ENCODE peak calls at places on chromosomes 1 and 21, in nine cellular contexts. One of them, this sample, is unnamed. For H3K27me3, the result is how much of the 10 kb centered on the place peaks cover.

GRCh38 chr1:76279387-76279748 is 204.8 kb downstream of the ST6GALNAC3 start:
- DNase-seq in kidney epithelial cell: no peak
- DNase-seq in ovary: no peak
- DNase-seq in tibial nerve: no peak
- DNase-seq in CD4-positive, alpha-beta memory T cell: no peak
- DNase-seq in GM06990: no peak
- DNase-seq in lung: no peak
- DNase-seq in uterus: no peak
- DNase-seq in BE2C: peak
- DNase-seq in this sample: no peak

GRCh38 chr1:43143441-43143888 is 28.6 kb downstream of the EBNA1BP2 start:
- DNase-seq in CD4-positive, alpha-beta memory T cell: no peak
- DNase-seq in kidney epithelial cell: no peak
- DNase-seq in BE2C: peak
- DNase-seq in ovary: no peak
- DNase-seq in uterus: no peak
- DNase-seq in lung: no peak
- DNase-seq in GM06990: no peak
- DNase-seq in tibial nerve: no peak
- DNase-seq in this sample: no peak

GRCh38 chr21:41726970-41727783 is 39.7 kb downstream of the RIPK4 start:
- DNase-seq in kidney epithelial cell: no peak
- DNase-seq in GM06990: no peak
- DNase-seq in ovary: no peak
- DNase-seq in lung: no peak
- DNase-seq in tibial nerve: peak
- DNase-seq in uterus: peak
- DNase-seq in BE2C: no peak
- DNase-seq in CD4-positive, alpha-beta memory T cell: no peak
- DNase-seq in this sample: peak

GRCh38 chr1:204528241-204528640 is 12.0 kb downstream of the MDM4 start:
- DNase-seq in tibial nerve: no peak
- DNase-seq in kidney epithelial cell: no peak
- DNase-seq in CD4-positive, alpha-beta memory T cell: no peak
- DNase-seq in uterus: no peak
- DNase-seq in BE2C: no peak
- DNase-seq in ovary: no peak
- DNase-seq in GM06990: no peak
- DNase-seq in lung: no peak
- DNase-seq in this sample: no peak

GRCh38 chr1:150234647-150235435 is 1.1 kb downstream of the ANP32E start:
- DNase-seq in kidney epithelial cell: no peak
- DNase-seq in ovary: peak
- DNase-seq in BE2C: peak
- DNase-seq in uterus: peak
- DNase-seq in CD4-positive, alpha-beta memory T cell: peak
- DNase-seq in GM06990: peak
- DNase-seq in lung: peak
- DNase-seq in tibial nerve: peak
- DNase-seq in this sample: peak

GRCh38 chr1:9028921-9029715 is 2.9 kb upstream of the SLC2A7 start:
- DNase-seq in tibial nerve: no peak
- DNase-seq in uterus: no peak
- DNase-seq in GM06990: no peak
- DNase-seq in kidney epithelial cell: no peak
- DNase-seq in ovary: no peak
- DNase-seq in lung: no peak
- DNase-seq in CD4-positive, alpha-beta memory T cell: no peak
- DNase-seq in BE2C: no peak
- DNase-seq in this sample: no peak

GRCh38 chr1:228854907-228855306 is 119.6 kb downstream of the RHOU start:
- DNase-seq in kidney epithelial cell: no peak
- DNase-seq in lung: no peak
- DNase-seq in tibial nerve: no peak
- DNase-seq in ovary: no peak
- DNase-seq in CD4-positive, alpha-beta memory T cell: no peak
- DNase-seq in uterus: no peak
- DNase-seq in BE2C: no peak
- DNase-seq in GM06990: no peak
- DNase-seq in this sample: no peak

GRCh38 chr1:11568687-11569086 is 85.5 kb downstream of the FBXO2 start:
- DNase-seq in tibial nerve: no peak
- DNase-seq in BE2C: no peak
- DNase-seq in lung: no peak
- DNase-seq in kidney epithelial cell: peak
- DNase-seq in uterus: no peak
- DNase-seq in GM06990: no peak
- DNase-seq in ovary: no peak
- DNase-seq in CD4-positive, alpha-beta memory T cell: no peak
- DNase-seq in this sample: no peak

GRCh38 chr1:9716404-9717192 is 65.1 kb downstream of the PIK3CD start:
- DNase-seq in ovary: peak
- DNase-seq in kidney epithelial cell: no peak
- DNase-seq in tibial nerve: no peak
- DNase-seq in BE2C: no peak
- DNase-seq in GM06990: no peak
- DNase-seq in lung: no peak
- DNase-seq in CD4-positive, alpha-beta memory T cell: no peak
- DNase-seq in uterus: no peak
- DNase-seq in this sample: no peak

GRCh38 chr1:219587817-219588561 is 24.9 kb downstream of the ZC3H11B start:
- DNase-seq in kidney epithelial cell: no peak
- DNase-seq in BE2C: peak
- DNase-seq in uterus: no peak
- DNase-seq in ovary: no peak
- DNase-seq in lung: no peak
- DNase-seq in tibial nerve: no peak
- DNase-seq in CD4-positive, alpha-beta memory T cell: no peak
- DNase-seq in GM06990: no peak
- DNase-seq in this sample: no peak

GRCh38 chr1:99557556-99558256 is 88.2 kb upstream of the PALMD start:
- DNase-seq in ovary: no peak
- DNase-seq in uterus: no peak
- DNase-seq in BE2C: no peak
- DNase-seq in kidney epithelial cell: peak
- DNase-seq in lung: no peak
- DNase-seq in tibial nerve: no peak
- DNase-seq in CD4-positive, alpha-beta memory T cell: no peak
- DNase-seq in GM06990: no peak
- DNase-seq in this sample: no peak

GRCh38 chr1:41368384-41368783 is 7.2 kb downstream of the FOXO6 start:
- DNase-seq in GM06990: no peak
- DNase-seq in kidney epithelial cell: no peak
- DNase-seq in lung: no peak
- DNase-seq in CD4-positive, alpha-beta memory T cell: no peak
- DNase-seq in tibial nerve: no peak
- DNase-seq in BE2C: no peak
- DNase-seq in uterus: no peak
- DNase-seq in ovary: peak
- DNase-seq in this sample: no peak
- H3K27me3 ChIP-seq in GM06990: under half
- H3K27me3 ChIP-seq in kidney epithelial cell: under half
- H3K27me3 ChIP-seq in lung: under half
- H3K27me3 ChIP-seq in CD4-positive, alpha-beta memory T cell: under half
- H3K27me3 ChIP-seq in tibial nerve: under half
- H3K27me3 ChIP-seq in BE2C: under half
- H3K27me3 ChIP-seq in uterus: under half
- H3K27me3 ChIP-seq in ovary: under half
- H3K27me3 ChIP-seq in this sample: under half

GRCh38 chr1:202701200-202701599 is 9.1 kb downstream of the SYT2 start:
- DNase-seq in tibial nerve: no peak
- DNase-seq in uterus: no peak
- DNase-seq in BE2C: no peak
- DNase-seq in lung: no peak
- DNase-seq in ovary: no peak
- DNase-seq in GM06990: no peak
- DNase-seq in kidney epithelial cell: no peak
- DNase-seq in CD4-positive, alpha-beta memory T cell: no peak
- DNase-seq in this sample: no peak

GRCh38 chr1:202706851-202707250 is 3.4 kb downstream of the SYT2 start:
- DNase-seq in CD4-positive, alpha-beta memory T cell: no peak
- DNase-seq in kidney epithelial cell: no peak
- DNase-seq in ovary: no peak
- DNase-seq in tibial nerve: no peak
- DNase-seq in BE2C: no peak
- DNase-seq in GM06990: no peak
- DNase-seq in lung: no peak
- DNase-seq in uterus: no peak
- DNase-seq in this sample: no peak

GRCh38 chr1:202702088-202702487 is 8.2 kb downstream of the SYT2 start:
- DNase-seq in uterus: no peak
- DNase-seq in lung: no peak
- DNase-seq in kidney epithelial cell: no peak
- DNase-seq in BE2C: peak
- DNase-seq in GM06990: no peak
- DNase-seq in CD4-positive, alpha-beta memory T cell: no peak
- DNase-seq in tibial nerve: no peak
- DNase-seq in ovary: no peak
- DNase-seq in this sample: no peak

GRCh38 chr1:202703191-202703590 is 7.1 kb downstream of the SYT2 start:
- DNase-seq in BE2C: no peak
- DNase-seq in lung: no peak
- DNase-seq in GM06990: no peak
- DNase-seq in CD4-positive, alpha-beta memory T cell: no peak
- DNase-seq in tibial nerve: no peak
- DNase-seq in ovary: no peak
- DNase-seq in kidney epithelial cell: no peak
- DNase-seq in uterus: no peak
- DNase-seq in this sample: no peak

DNA sequence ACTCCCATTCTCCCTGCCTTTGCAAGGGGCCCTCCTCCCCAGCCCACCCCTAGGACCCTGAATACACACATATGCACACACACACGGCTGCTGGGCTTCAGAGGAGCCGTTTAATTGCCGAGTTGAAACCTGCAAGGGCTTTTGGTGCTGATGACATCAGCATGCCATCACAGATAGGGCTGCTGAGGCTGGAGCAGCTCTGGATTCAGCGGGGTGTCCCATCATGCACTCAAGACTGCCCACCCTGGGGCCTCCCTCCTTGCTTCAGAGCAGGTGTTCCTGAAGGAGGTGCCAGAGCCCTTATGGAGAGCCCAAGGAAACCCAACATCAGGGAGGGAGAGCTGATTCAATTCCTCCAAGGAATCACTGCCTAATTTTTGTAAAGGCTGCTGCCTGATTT is 5.7 kb downstream of the SYT2 start:
- DNase-seq in CD4-positive, alpha-beta memory T cell: no peak
- DNase-seq in tibial nerve: no peak
- DNase-seq in uterus: no peak
- DNase-seq in lung: no peak
- DNase-seq in BE2C: no peak
- DNase-seq in ovary: no peak
- DNase-seq in kidney epithelial cell: no peak
- DNase-seq in GM06990: no peak
- DNase-seq in this sample: no peak
- H3K27me3 ChIP-seq in CD4-positive, alpha-beta memory T cell: under half
- H3K27me3 ChIP-seq in tibial nerve: half or more
- H3K27me3 ChIP-seq in uterus: under half
- H3K27me3 ChIP-seq in lung: under half
- H3K27me3 ChIP-seq in BE2C: under half
- H3K27me3 ChIP-seq in ovary: under half
- H3K27me3 ChIP-seq in kidney epithelial cell: half or more
- H3K27me3 ChIP-seq in GM06990: under half
- H3K27me3 ChIP-seq in this sample: under half

DNA sequence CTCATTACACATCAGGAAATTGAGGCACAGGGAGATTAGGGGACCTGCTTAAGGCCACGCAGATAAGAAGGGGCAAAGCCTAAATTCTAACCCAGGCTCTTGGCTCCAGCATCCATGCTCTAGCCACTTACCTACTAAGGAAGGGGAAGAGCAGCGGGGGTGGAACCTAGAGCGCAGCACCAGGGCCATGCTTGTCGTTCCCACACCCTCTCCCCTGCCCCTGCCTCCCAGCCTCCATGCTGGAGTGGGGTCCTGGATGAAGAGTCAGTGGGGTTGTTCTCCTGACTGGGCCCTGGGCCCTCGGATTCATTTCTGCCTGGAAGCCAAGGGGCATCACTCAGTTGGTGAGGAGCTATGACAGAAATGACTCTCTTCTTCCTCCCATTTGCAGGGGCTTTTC is 133.3 kb downstream of the FOXD2 start:
- DNase-seq in tibial nerve: no peak
- DNase-seq in ovary: no peak
- DNase-seq in lung: no peak
- DNase-seq in GM06990: no peak
- DNase-seq in kidney epithelial cell: no peak
- DNase-seq in uterus: no peak
- DNase-seq in BE2C: no peak
- DNase-seq in CD4-positive, alpha-beta memory T cell: no peak
- DNase-seq in this sample: no peak
- H3K27me3 ChIP-seq in tibial nerve: under half
- H3K27me3 ChIP-seq in ovary: under half
- H3K27me3 ChIP-seq in lung: under half
- H3K27me3 ChIP-seq in GM06990: under half
- H3K27me3 ChIP-seq in kidney epithelial cell: under half
- H3K27me3 ChIP-seq in uterus: under half
- H3K27me3 ChIP-seq in BE2C: under half
- H3K27me3 ChIP-seq in CD4-positive, alpha-beta memory T cell: under half
- H3K27me3 ChIP-seq in this sample: under half

GRCh38 chr1:2489615-2490014 is 13.5 kb downstream of the PLCH2 start:
- DNase-seq in uterus: no peak
- DNase-seq in tibial nerve: no peak
- DNase-seq in CD4-positive, alpha-beta memory T cell: no peak
- DNase-seq in kidney epithelial cell: no peak
- DNase-seq in BE2C: no peak
- DNase-seq in ovary: no peak
- DNase-seq in lung: no peak
- DNase-seq in GM06990: no peak
- DNase-seq in this sample: no peak

GRCh38 chr1:2483970-2484369 is 7.9 kb downstream of the PLCH2 start:
- DNase-seq in ovary: no peak
- DNase-seq in GM06990: no peak
- DNase-seq in CD4-positive, alpha-beta memory T cell: no peak
- DNase-seq in tibial nerve: no peak
- DNase-seq in kidney epithelial cell: no peak
- DNase-seq in lung: no peak
- DNase-seq in BE2C: no peak
- DNase-seq in uterus: no peak
- DNase-seq in this sample: no peak

GRCh38 chr1:2483026-2483425 is 6.9 kb downstream of the PLCH2 start:
- DNase-seq in GM06990: no peak
- DNase-seq in BE2C: no peak
- DNase-seq in tibial nerve: no peak
- DNase-seq in uterus: no peak
- DNase-seq in CD4-positive, alpha-beta memory T cell: no peak
- DNase-seq in kidney epithelial cell: no peak
- DNase-seq in lung: no peak
- DNase-seq in ovary: no peak
- DNase-seq in this sample: no peak

GRCh38 chr1:2488688-2489087 is 12.6 kb downstream of the PLCH2 start:
- DNase-seq in GM06990: no peak
- DNase-seq in CD4-positive, alpha-beta memory T cell: no peak
- DNase-seq in ovary: no peak
- DNase-seq in BE2C: no peak
- DNase-seq in lung: no peak
- DNase-seq in tibial nerve: no peak
- DNase-seq in kidney epithelial cell: no peak
- DNase-seq in uterus: no peak
- DNase-seq in this sample: no peak

DNA sequence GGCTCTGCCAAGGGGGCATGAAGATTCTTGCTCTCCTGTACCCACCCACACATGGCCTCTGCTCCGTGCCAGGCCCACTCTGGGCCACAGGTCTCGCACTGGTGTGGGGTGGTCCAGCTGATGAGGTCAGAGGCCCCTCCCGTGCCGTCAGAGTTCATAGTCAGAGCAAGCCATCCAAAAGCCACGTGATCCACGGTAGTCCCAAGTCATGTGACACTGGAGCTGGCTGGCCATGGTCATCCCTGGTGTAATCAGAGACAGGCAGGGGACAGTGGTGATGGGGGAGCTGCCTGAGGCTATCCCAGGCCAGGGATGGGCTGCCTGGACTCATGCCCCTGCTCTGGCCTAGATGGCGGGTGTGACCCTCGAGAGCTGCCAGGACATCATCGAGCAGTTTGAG is 10.5 kb downstream of the PLCH2 start:
- DNase-seq in tibial nerve: no peak
- DNase-seq in uterus: no peak
- DNase-seq in BE2C: no peak
- DNase-seq in CD4-positive, alpha-beta memory T cell: no peak
- DNase-seq in kidney epithelial cell: no peak
- DNase-seq in GM06990: no peak
- DNase-seq in ovary: no peak
- DNase-seq in lung: no peak
- DNase-seq in this sample: no peak
- H3K27me3 ChIP-seq in tibial nerve: under half
- H3K27me3 ChIP-seq in uterus: under half
- H3K27me3 ChIP-seq in BE2C: under half
- H3K27me3 ChIP-seq in CD4-positive, alpha-beta memory T cell: under half
- H3K27me3 ChIP-seq in kidney epithelial cell: under half
- H3K27me3 ChIP-seq in GM06990: under half
- H3K27me3 ChIP-seq in ovary: under half
- H3K27me3 ChIP-seq in lung: under half
- H3K27me3 ChIP-seq in this sample: under half